ENCODE peak calls at places on chromosomes 3 and 15, in four cellular contexts. J, P, U and Z are unnamed samples.

GRCh38 chr3:128577711-128578110 is 72.9 kb downstream of the RPN1 start:
- DNase-seq in J (no peak), P (no peak), U (no peak), Z (no peak)

GRCh38 chr15:57697588-57697987 is 8.9 kb upstream of the POLR2M start:
- DNase-seq in J (no peak), P (no peak), U (peak; percentile 66), Z (peak; percentile 49)

GRCh38 chr15:82143390-82144047 is 97.7 kb upstream of the MEX3B start:
- DNase-seq in J (no peak), P (no peak), U (no peak), Z (no peak)

GRCh38 chr3:172666181-172666872 is 44.5 kb downstream of the NCEH1 start:
- DNase-seq in J (no peak), P (no peak), U (no peak), Z (peak; percentile 35)

GRCh38 chr3:50268703-50269451 is at the start of gene SEMA3B:
- DNase-seq in J (no peak), P (peak; percentile 84), U (peak; percentile 50), Z (peak; percentile 59)

GRCh38 chr15:40829155-40829554 is 647 bp upstream of the PPP1R14D start:
- DNase-seq in J (no peak), P (no peak), U (no peak), Z (no peak)

GRCh38 chr3:40642812-40643211 is 118.1 kb downstream of the ZNF621 start:
- DNase-seq in J (no peak), P (no peak), U (no peak), Z (no peak)

GRCh38 chr3:183114779-183115178 is 15.5 kb upstream of the MCCC1 start:
- DNase-seq in J (no peak), P (no peak), U (no peak), Z (no peak)

GRCh38 chr3:156826896-156827882 is 1.0 kb downstream of the LEKR1 start:
- DNase-seq in J (no peak), P (no peak), U (no peak), Z (no peak)

GRCh38 chr3:158792709-158793108 is 9.1 kb upstream of the MFSD1 start:
- DNase-seq in J (no peak), P (peak; percentile 73), U (peak; percentile 89), Z (peak; percentile 78)

GRCh38 chr15:65365229-65365628 is 12.6 kb downstream of the IGDCC3 start:
- DNase-seq in J (no peak), P (no peak), U (no peak), Z (no peak)

GRCh38 chr3:106130384-106131084 is 261.7 kb upstream of the CBLB start:
- DNase-seq in J (no peak), P (peak; percentile 5), U (peak; percentile 91), Z (peak; percentile 39)

GRCh38 chr3:161305095-161305991 is 66.0 kb downstream of the SPTSSB start:
- DNase-seq in J (no peak), P (peak; percentile 34), U (peak; percentile 42), Z (peak; percentile 42)

GRCh38 chr3:45992133-45992729 is 3.4 kb downstream of the FYCO1 start:
- DNase-seq in J (no peak), P (no peak), U (peak; percentile 24), Z (no peak)

DNA sequence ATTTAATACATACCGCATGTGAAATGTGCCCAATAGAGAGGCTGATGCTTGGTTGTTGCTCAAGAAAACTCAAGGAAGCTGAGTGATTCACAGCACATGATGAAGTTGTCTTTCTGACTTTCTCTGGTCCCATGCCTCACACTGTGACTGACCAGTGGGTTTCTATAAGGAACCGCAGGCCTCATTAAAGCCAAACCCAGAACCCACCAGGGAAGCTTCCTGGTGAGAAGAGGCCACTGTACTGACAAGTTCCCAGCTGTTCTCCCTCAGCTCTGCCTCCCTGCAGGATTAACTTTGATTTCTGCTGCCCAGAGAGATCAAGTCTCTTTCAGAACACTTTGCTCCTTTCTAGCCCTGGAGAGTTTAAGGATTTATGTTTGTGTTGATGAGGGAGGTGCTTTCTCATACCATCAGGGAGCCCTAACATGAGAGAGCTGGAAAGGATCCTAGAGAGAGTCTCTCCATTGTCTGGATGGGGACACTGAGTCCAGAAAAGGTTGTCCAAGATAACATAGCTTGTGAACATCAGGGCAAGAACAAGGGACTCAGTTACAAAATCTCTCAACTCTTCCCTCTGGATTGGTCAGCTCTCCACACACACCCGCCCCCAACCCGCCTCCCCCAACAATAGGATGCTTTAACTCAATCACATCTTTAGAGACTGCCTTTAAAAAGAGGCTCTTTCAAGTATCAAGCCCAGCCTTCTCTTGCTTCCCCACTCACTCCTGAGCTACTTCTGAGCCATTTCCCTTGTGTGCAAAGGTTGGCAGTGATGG is 303.2 kb upstream of the TLE3 start:
- DNase-seq in J (no peak), P (no peak), U (no peak), Z (no peak)
- TF ChIP-seq CTCF in J (no peak), P (no peak), U (no peak), Z (no peak)

DNA sequence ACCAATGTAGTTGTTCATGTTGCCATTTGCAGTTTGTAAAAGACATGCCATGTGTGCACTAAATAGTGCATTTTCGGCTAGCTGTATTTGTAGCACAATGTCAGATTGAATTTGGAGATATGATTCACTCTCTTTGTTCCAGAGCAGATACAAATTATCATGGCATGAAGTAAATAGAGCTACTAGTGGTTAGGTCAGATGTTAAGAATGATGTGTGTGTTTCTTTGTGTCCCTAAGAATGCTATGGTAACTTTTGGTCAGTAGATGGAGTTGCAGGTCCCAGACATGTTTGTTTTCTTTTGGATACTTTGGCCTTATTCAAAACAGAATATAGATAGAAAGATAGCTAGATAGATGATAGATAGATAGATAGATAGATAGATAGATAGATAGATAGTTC is 595.8 kb downstream of the NLGN1 start:
- DNase-seq in J (no peak), P (peak; percentile 8), U (peak; percentile 32), Z (peak; percentile 40)
- TF ChIP-seq CTCF in J (no peak), P (no peak), U (peak; percentile 46), Z (peak; percentile 35)

GRCh38 chr15:101203607-101204006 is 48.2 kb downstream of the CHSY1 start:
- DNase-seq in J (no peak), P (no peak), U (no peak), Z (no peak)

GRCh38 chr15:101207867-101208288 is 44.0 kb downstream of the CHSY1 start:
- DNase-seq in J (peak; percentile 85), P (peak; percentile 84), U (peak; percentile 85), Z (peak; percentile 91)

GRCh38 chr15:101206173-101206572 is 45.7 kb downstream of the CHSY1 start:
- DNase-seq in J (peak; percentile 70), P (no peak), U (peak; percentile 55), Z (no peak)

GRCh38 chr15:101203029-101203428 is 48.8 kb downstream of the CHSY1 start:
- DNase-seq in J (no peak), P (no peak), U (no peak), Z (no peak)

DNA sequence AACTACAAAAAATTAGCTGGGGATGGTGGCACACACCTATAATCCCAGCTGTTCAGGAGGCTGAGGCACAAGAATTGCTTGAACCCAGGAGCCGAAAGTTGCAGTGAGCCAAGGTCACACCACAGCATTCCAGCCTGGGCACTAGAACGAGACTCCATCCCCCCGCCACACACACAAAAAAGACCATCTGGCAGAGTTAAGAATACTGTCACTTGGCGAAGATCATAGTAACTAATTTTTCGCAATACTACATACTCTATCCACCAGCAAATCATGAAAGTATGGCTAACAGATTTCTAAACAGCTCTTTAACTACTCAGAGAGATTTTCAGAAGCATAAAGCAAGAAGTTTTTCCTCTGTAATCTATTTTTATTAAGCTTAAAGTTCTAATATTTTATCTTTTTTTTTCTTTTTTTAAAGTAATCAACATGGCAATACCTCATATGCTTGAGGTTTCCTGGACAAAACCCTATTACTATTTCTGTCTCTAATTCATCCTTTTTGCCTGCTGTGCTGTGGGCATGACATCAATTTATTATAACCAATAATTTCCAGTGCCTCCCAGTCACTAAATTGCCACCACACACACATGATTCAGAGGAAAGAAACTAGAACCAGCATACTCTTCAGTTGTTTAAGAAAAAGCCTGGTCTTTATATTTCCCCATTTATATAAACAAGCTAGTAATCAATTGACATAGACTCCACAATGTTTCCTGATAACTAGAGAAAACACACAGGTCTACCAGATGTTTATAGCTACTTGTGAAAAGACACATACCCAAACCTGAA is 46.9 kb downstream of the CHSY1 start:
- DNase-seq in J (no peak), P (no peak), U (peak; percentile 57), Z (no peak)
- TF ChIP-seq CTCF in J (no peak), P (no peak), U (no peak), Z (no peak)

GRCh38 chr3:113623324-113623723 is 73.1 kb downstream of the USF3 start:
- DNase-seq in J (no peak), P (no peak), U (no peak), Z (no peak)
- TF ChIP-seq CTCF in J (no peak), P (no peak), U (peak; percentile 13), Z (no peak)